ENCODE peak calls at places on chromosome 3, in seven cellular contexts. E is HCT116, Z is GM12878, U is HepG2, C is H1, L is K562, J is SK-N-SH. B is an unnamed sample.

GRCh38 chr3:168102735-168103410 is 7.1 kb upstream of the GOLIM4 start:
- DNase-seq in E (no peak), Z (no peak), U (no peak), C (no peak), L (no peak), J (no peak), B (no peak)

GRCh38 chr3:149023951-149024350 is 32.6 kb downstream of the GYG1 start:
- DNase-seq in E (no peak), Z (no peak), U (no peak), C (no peak), L (no peak), J (no peak), B (no peak)

GRCh38 chr3:184230603-184231528 is 1.5 kb downstream of the VWA5B2 start:
- DNase-seq in E (no peak), Z (no peak), U (no peak), C (peak), L (no peak), J (peak), B (peak)

GRCh38 chr3:185730550-185730949 is 94.3 kb downstream of the IGF2BP2 start:
- DNase-seq in E (no peak), Z (no peak), U (no peak), C (no peak), L (no peak), J (no peak), B (no peak)

GRCh38 chr3:164179110-164179774 is 899.1 kb downstream of the SI start:
- DNase-seq in E (no peak), Z (no peak), U (no peak), C (no peak), L (no peak), J (no peak), B (no peak)

GRCh38 chr3:142725352-142725739 is 1.5 kb downstream of the TRPC1 start:
- DNase-seq in E (no peak), Z (no peak), U (no peak), C (no peak), L (no peak), J (no peak), B (no peak)

GRCh38 chr3:53145109-53146077 is 15.2 kb upstream of the RFT1 start:
- DNase-seq in E (no peak), Z (no peak), U (no peak), C (no peak), L (no peak), J (no peak), B (peak)

GRCh38 chr3:9179826-9180763 is 69.4 kb downstream of the SRGAP3 start:
- DNase-seq in E (no peak), Z (peak), U (no peak), C (no peak), L (no peak), J (no peak), B (no peak)

GRCh38 chr3:42371776-42372175 is 38.6 kb downstream of the LYZL4 start:
- DNase-seq in E (no peak), Z (no peak), U (no peak), C (no peak), L (no peak), J (no peak), B (no peak)

GRCh38 chr3:150798122-150798618 is 35.2 kb upstream of the SIAH2 start:
- DNase-seq in E (no peak), Z (no peak), U (peak), C (no peak), L (no peak), J (no peak), B (no peak)

GRCh38 chr3:194261581-194262063 is 89.5 kb downstream of the CPN2 start:
- DNase-seq in E (no peak), Z (no peak), U (peak), C (no peak), L (no peak), J (no peak), B (peak)

DNA sequence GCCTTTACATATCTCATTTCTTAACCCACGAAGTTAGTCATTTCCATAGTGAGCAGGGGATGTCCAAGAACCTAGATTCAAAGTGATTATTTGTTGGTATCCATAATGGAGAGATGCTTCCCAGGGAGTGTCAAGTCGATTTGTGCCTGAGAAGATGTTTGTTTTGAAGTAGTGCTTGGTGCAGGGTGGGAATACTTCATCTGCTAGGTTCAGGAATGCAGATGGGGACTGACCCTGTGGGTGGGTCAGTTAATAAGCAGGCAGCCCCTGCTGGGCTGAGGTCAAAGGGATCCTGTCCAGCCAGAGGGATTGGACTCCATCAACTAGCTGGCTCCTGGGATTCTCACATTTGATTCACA is 44.1 kb upstream of the VILL start:
- DNase-seq in E (no peak), Z (no peak), U (no peak), C (no peak), L (no peak), J (no peak), B (no peak)
- TF ChIP-seq JUND in E (no peak), Z (no peak), U (no peak), C (no peak), L (no peak), J (no peak), B (no peak)

GRCh38 chr3:159250961-159251360 is 449.1 kb downstream of the MFSD1 start:
- DNase-seq in E (no peak), Z (no peak), U (no peak), C (no peak), L (no peak), J (no peak), B (no peak)

GRCh38 chr3:159249472-159250131 is 447.7 kb downstream of the MFSD1 start:
- DNase-seq in E (no peak), Z (no peak), U (no peak), C (no peak), L (no peak), J (no peak), B (no peak)

GRCh38 chr3:159253860-159254259 is 452.0 kb downstream of the MFSD1 start:
- DNase-seq in E (no peak), Z (no peak), U (no peak), C (no peak), L (no peak), J (no peak), B (no peak)

GRCh38 chr3:159252274-159252673 is 450.4 kb downstream of the MFSD1 start:
- DNase-seq in E (no peak), Z (no peak), U (no peak), C (no peak), L (no peak), J (no peak), B (no peak)

GRCh38 chr3:159252772-159253384 is 451.0 kb downstream of the MFSD1 start:
- DNase-seq in E (peak), Z (peak), U (peak), C (no peak), L (peak), J (peak), B (peak)
- TF ChIP-seq JUND in E (no peak), Z (no peak), U (no peak), C (no peak), L (no peak), J (no peak), B (no peak)

DNA sequence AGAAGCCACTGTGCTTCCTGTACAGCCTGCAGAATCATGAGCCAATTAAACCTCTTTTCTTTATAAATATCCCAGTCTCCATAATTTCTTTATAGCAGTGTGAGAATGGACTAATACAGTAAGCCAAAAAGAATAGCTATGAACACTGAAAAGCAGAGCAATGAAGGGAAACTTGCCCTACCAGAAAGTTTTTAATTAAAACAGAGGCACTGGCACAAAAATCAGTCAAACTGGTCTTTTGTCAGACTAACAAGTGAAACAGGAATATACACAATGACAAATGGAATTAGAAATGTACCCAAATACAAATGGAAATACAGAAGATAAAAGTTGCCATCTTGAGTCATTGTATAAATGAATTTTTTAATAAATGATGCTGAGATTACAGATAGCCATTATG is 40.5 kb downstream of the POLQ start:
- DNase-seq in E (no peak), Z (no peak), U (no peak), C (no peak), L (no peak), J (no peak), B (no peak)
- TF ChIP-seq JUND in E (no peak), Z (no peak), U (no peak), C (no peak), L (no peak), J (no peak), B (no peak)

GRCh38 chr3:129161860-129162271 is 1.0 kb upstream of the ISY1 start:
- DNase-seq in E (no peak), Z (no peak), U (peak), C (peak), L (no peak), J (peak), B (no peak)
- TF ChIP-seq JUND in E (no peak), Z (no peak), U (no peak), C (no peak), L (no peak), J (no peak), B (no peak)

DNA sequence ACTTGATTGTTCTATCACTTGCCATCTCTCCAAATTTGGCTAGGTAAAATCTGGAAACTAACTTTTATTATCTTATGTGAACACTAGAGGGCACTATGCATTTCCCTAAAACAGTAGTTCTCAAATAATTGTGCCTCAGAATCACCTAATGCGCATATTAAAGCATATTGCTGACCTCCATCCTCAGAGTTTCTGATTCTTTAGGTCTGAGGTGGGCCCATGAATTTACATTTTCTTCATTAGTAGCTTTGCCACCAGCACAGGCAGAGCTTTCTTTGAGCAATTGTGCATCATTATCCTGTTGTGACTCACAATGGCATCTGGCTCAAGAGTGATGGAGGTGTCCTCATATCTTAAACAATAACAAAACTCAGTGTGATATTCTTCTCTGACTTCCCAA is 17.5 kb upstream of the BCHE start:
- DNase-seq in E (no peak), Z (no peak), U (peak), C (no peak), L (peak), J (peak), B (peak)
- TF ChIP-seq JUND in E (no peak), Z (no peak), U (no peak), C (no peak), L (no peak), J (no peak), B (no peak)

GRCh38 chr3:46908294-46908985 is 30.9 kb downstream of the PTH1R start:
- DNase-seq in E (no peak), Z (no peak), U (no peak), C (no peak), L (no peak), J (no peak), B (peak)
- TF ChIP-seq JUND in E (no peak), Z (no peak), U (no peak), C (no peak), L (no peak), J (no peak), B (no peak)

DNA sequence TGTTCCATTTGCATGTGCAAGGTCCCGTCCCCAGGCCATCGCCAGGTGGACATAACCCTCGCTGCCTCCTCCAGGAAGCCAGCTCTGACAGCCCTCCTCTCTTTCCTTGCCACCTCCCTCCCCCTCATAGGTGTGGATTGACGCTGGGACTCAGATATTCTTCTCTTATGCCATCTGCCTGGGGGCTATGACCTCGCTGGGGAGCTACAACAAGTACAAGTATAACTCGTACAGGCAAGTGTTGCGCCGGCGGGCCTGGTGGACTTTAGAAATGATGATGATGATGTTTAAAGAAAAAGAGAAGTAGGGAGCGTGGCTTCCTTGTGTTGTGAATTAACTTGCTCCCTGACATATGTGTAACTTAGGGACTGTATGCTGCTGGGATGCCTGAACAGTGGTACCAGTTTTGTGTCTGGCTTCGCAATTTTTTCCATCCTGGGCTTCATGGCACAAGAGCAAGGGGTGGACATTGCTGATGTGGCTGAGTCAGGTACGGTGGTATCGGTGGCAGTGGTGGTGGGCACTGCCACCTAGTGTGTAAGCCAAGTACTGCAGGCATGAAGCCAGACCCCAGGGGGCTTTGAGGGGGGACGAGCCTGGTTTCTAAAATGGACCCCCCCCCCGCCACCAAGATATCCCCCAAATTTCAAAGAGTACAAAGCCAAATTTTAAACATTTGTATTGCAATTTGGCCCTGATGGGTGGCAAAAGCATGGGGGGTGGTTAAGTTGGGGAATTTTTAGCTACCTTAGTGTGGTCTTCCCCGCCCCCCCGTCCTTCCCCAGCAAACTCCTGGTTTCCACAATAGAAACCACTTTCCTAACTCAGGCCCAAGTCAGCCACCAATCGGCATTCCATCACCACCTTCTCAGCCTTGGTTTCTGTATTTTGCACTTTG is 65.6 kb downstream of the SLC6A6 start:
- DNase-seq in E (no peak), Z (no peak), U (peak), C (peak), L (peak), J (peak), B (peak)
- TF ChIP-seq JUND in E (no peak), Z (no peak), U (no peak), C (no peak), L (peak), J (no peak), B (no peak)

DNA sequence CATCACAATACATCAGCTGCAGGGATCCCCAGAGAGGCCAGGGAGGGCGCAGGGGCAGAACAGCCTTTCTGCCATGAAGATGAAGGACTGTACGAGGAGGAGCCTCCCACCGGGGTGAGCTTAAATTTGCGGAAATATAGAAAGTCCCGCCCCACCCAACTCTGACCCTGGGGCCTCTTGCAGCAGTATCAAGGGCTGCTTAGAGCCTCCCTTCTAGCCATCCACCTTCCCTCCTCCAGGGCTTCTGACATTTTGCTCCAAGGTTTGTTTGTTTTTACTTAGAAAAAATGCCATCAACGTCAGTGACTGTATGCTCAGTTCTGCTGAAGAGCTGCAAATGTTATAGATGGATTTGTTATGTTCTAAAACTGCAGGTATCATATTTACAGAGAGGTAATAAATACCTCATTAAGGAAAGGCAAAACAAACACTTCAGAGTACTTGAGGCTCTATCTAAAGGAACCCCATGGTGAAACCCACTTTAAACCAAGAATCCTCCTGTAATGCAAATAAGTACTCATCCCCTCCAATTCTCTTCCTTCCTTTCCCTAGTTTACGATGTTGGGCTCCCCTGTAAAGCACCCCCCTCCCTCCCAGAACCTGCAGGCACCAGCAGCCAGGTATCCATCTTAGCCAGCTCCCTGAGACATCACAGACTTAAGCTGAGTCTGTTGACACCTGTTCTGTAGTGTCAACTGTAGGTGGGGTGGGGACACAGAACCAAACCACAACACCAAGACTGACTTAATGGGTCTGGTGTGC is 30.5 kb downstream of the RFTN1 start:
- DNase-seq in E (no peak), Z (no peak), U (no peak), C (peak), L (no peak), J (no peak), B (no peak)
- TF ChIP-seq JUND in E (no peak), Z (no peak), U (no peak), C (no peak), L (no peak), J (no peak), B (no peak)

B was measured in T47D.